ENCODE peak calls at places on chromosomes 12 and 14, in seven cellular contexts. J is C1 segment of cervical spinal cord; O is HuH-7; K is pons; X is stimulated activated CD4-positive, alpha-beta T cell treated with anti-CD3 and anti-CD28 coated beads, Interleukin-15, amount 100 ng/mL, for 1 hour; R is fibroblast of lung; T is nephron progenitor cell. Q is an unnamed sample.

GRCh38 chr14:84404246-84404645 is 1125.7 kb upstream of the FLRT2 start:
- DNase-seq in X (no peak), T (no peak), R (no peak), O (no peak), J (no peak), K (no peak), Q (no peak)

GRCh38 chr14:90629471-90629870 is 186.8 kb downstream of the TTC7B start:
- DNase-seq in X (no peak), J (no peak), R (no peak), O (no peak), T (no peak), K (no peak), Q (no peak)

GRCh38 chr12:74897425-74898211 is 312.0 kb downstream of the KCNC2 start:
- DNase-seq in R (no peak), J (no peak), T (no peak), K (no peak), X (no peak), O (no peak), Q (no peak)

GRCh38 chr14:73027546-73027945 is 640 bp upstream of the ZFYVE1 start:
- DNase-seq in T (no peak), R (no peak), O (no peak), J (no peak), X (no peak), K (no peak), Q (no peak)

GRCh38 chr14:20427231-20428009 is 8.5 kb downstream of the KLHL33 start:
- DNase-seq in X (no peak), R (peak), J (no peak), K (peak), O (peak), T (no peak), Q (no peak)

GRCh38 chr12:1217191-1217949 is 226.3 kb downstream of the ERC1 start:
- DNase-seq in J (no peak), K (no peak), T (peak), O (no peak), X (no peak), R (peak), Q (no peak)

GRCh38 chr12:131331148-131331750 is 377.5 kb downstream of the ADGRD1 start:
- DNase-seq in X (no peak), K (no peak), R (no peak), J (no peak), O (no peak), T (no peak), Q (no peak)

GRCh38 chr14:83171761-83172160 is 1638.1 kb upstream of the SEL1L start:
- DNase-seq in X (no peak), T (no peak), K (no peak), J (no peak), O (no peak), R (no peak), Q (no peak)

GRCh38 chr14:70785556-70785955 is 23.8 kb downstream of the MAP3K9 start:
- DNase-seq in O (no peak), R (no peak), X (no peak), K (no peak), T (no peak), J (no peak), Q (no peak)

GRCh38 chr14:62181591-62181990 is 419.4 kb downstream of the SNAPC1 start:
- DNase-seq in R (no peak), J (no peak), O (no peak), K (no peak), T (no peak), X (no peak), Q (no peak)

GRCh38 chr14:41607966-41608663 is 1.4 kb downstream of the LRFN5 start:
- DNase-seq in K (no peak), X (no peak), R (peak), O (peak), T (peak), J (no peak), Q (no peak)

GRCh38 chr12:106179086-106179485 is 40.3 kb upstream of the NUAK1 start:
- DNase-seq in R (no peak), T (peak), J (no peak), X (no peak), K (no peak), O (peak), Q (no peak)

GRCh38 chr14:74638066-74638465 is 26.0 kb upstream of the LTBP2 start:
- DNase-seq in J (no peak), X (no peak), O (no peak), R (no peak), T (no peak), K (no peak), Q (no peak)

GRCh38 chr12:10900972-10901371 is 8.4 kb downstream of the TAS2R13 start:
- DNase-seq in T (no peak), J (no peak), K (no peak), X (no peak), R (no peak), O (no peak), Q (no peak)

GRCh38 chr12:53966070-53966384 is 6.9 kb upstream of the HOXC11 start:
- DNase-seq in T (no peak), K (no peak), X (no peak), O (no peak), R (no peak), J (no peak), Q (no peak)

GRCh38 chr12:49932023-49932422 is 18.5 kb upstream of the AQP2 start:
- DNase-seq in K (no peak), T (no peak), J (no peak), X (no peak), R (no peak), O (no peak), Q (no peak)

GRCh38 chr12:6069452-6070093 is 54.9 kb downstream of the VWF start:
- DNase-seq in O (no peak), T (no peak), X (no peak), K (no peak), R (peak), J (no peak), Q (peak)

GRCh38 chr12:45989857-45990467 is 412 bp downstream of the SCAF11 start:
- DNase-seq in O (peak), K (no peak), R (peak), X (peak), T (no peak), J (peak), Q (peak)

GRCh38 chr14:81436296-81437138 is 36.4 kb upstream of the STON2 start:
- DNase-seq in T (peak), R (peak), O (peak), K (peak), X (peak), J (peak), Q (peak)

GRCh38 chr12:56628671-56629458 is 1.3 kb downstream of the BAZ2A start:
- DNase-seq in R (peak), T (peak), X (no peak), J (peak), O (no peak), K (peak), Q (peak)

GRCh38 chr14:45041641-45042040 is 42.3 kb upstream of the PRPF39 start:
- DNase-seq in T (no peak), K (no peak), O (no peak), X (no peak), J (no peak), R (no peak), Q (no peak)

GRCh38 chr12:96235497-96235826 is 41.3 kb downstream of the ELK3 start:
- DNase-seq in X (no peak), T (no peak), J (no peak), R (no peak), O (no peak), K (no peak), Q (no peak)

GRCh38 chr12:123617580-123617979 is 15.7 kb downstream of the DDX55 start:
- DNase-seq in R (no peak), J (no peak), T (no peak), X (no peak), K (no peak), O (no peak), Q (no peak)

GRCh38 chr12:109307051-109307450 is 2.0 kb downstream of the FOXN4 start:
- DNase-seq in X (no peak), K (no peak), R (no peak), O (peak), T (no peak), J (no peak), Q (no peak)

GRCh38 chr12:120110550-120111501 is 5.7 kb downstream of the RAB35 start:
- DNase-seq in R (no peak), X (no peak), O (no peak), T (no peak), K (peak), J (no peak), Q (no peak)

GRCh38 chr14:66315548-66315947 is 170.6 kb upstream of the CCDC196 start:
- DNase-seq in K (no peak), T (no peak), R (no peak), O (no peak), J (no peak), X (no peak), Q (no peak)

GRCh38 chr12:30806989-30807694 is 52.4 kb upstream of the CAPRIN2 start:
- DNase-seq in O (peak), K (peak), J (no peak), R (peak), T (peak), X (no peak), Q (peak)

GRCh38 chr14:84482256-84483071 is 1047.5 kb upstream of the FLRT2 start:
- DNase-seq in X (no peak), T (no peak), J (no peak), O (no peak), K (no peak), R (peak), Q (no peak)

GRCh38 chr12:95191060-95191696 is 26.1 kb downstream of the FGD6 start:
- DNase-seq in T (no peak), K (no peak), R (no peak), J (no peak), X (no peak), O (no peak), Q (no peak)